ENCODE peak calls at places on chromosomes 12 and 14, in four cellular contexts. U, Y, P and T are unnamed samples.

GRCh38 chr14:86086962-86087361 is 557.0 kb downstream of the FLRT2 start:
- DNase-seq in U (no peak), Y (no peak), P (no peak), T (no peak)

GRCh38 chr12:6280053-6280469 is 30.4 kb upstream of the PLEKHG6 start:
- DNase-seq in U (peak; percentile 92), P (no peak), Y (no peak), T (no peak)

GRCh38 chr12:115464008-115464672 is 780.2 kb upstream of the TBX3 start:
- DNase-seq in Y (no peak), U (no peak), P (no peak), T (no peak)

GRCh38 chr12:15527201-15527782 is 205.0 kb downstream of the PTPRO start:
- DNase-seq in P (no peak), U (peak; percentile 54), Y (no peak), T (no peak)

GRCh38 chr12:57171668-57172067 is 24.2 kb upstream of the LRP1-AS start:
- DNase-seq in U (peak; percentile 76), Y (no peak), P (no peak), T (no peak)

GRCh38 chr12:98653866-98654493 is 8.9 kb downstream of the APAF1 start:
- DNase-seq in P (no peak), U (peak; percentile 74), Y (peak; percentile 79), T (peak; percentile 56)

GRCh38 chr14:34433957-34434356 is 28.1 kb downstream of the SPTSSA start:
- DNase-seq in P (no peak), U (no peak), Y (no peak), T (no peak)

GRCh38 chr12:79127268-79127895 is 262.8 kb downstream of the SYT1 start:
- DNase-seq in Y (no peak), U (peak; percentile 92), P (no peak), T (no peak)

GRCh38 chr12:21483531-21483930 is 17.9 kb downstream of the RECQL start:
- DNase-seq in Y (no peak), P (no peak), U (no peak), T (peak; percentile 80)

GRCh38 chr12:93913845-93914244 is 234.5 kb upstream of the PLXNC1 start:
- DNase-seq in Y (no peak), P (no peak), U (peak; percentile 81), T (no peak)

GRCh38 chr14:47872588-47872987 is 197.2 kb upstream of the MDGA2 start:
- DNase-seq in P (no peak), U (no peak), Y (no peak), T (no peak)

GRCh38 chr12:13101854-13102375 is 1.6 kb downstream of the GSG1 start:
- DNase-seq in Y (peak; percentile 31), P (no peak), U (peak; percentile 66), T (peak; percentile 64)

GRCh38 chr12:111482464-111482863 is 76.7 kb downstream of the SH2B3 start:
- DNase-seq in P (no peak), U (no peak), Y (peak; percentile 21), T (no peak)

GRCh38 chr14:38074754-38075153 is 132.9 kb upstream of the SSTR1 start:
- DNase-seq in U (no peak), Y (no peak), P (no peak), T (no peak)

GRCh38 chr12:49121047-49121696 is 10.0 kb downstream of the TUBA1B start:
- DNase-seq in P (no peak), Y (no peak), U (peak; percentile 83), T (no peak)

GRCh38 chr12:6961278-6961694 is 9.2 kb downstream of the PHB2 start:
- DNase-seq in P (peak; percentile 90), Y (no peak), U (peak; percentile 64), T (peak; percentile 6)

GRCh38 chr14:54356172-54356571 is 40.6 kb upstream of the CDKN3 start:
- DNase-seq in U (no peak), Y (no peak), P (no peak), T (no peak)

GRCh38 chr14:75711796-75712211 is 50.8 kb downstream of the TTLL5 start:
- DNase-seq in P (no peak), Y (no peak), U (peak; percentile 89), T (no peak)

GRCh38 chr14:104263671-104264358 is 125.4 kb downstream of the KIF26A start:
- DNase-seq in P (no peak), U (no peak), Y (no peak), T (no peak)

GRCh38 chr12:19561411-19561961 is 122.2 kb downstream of the AEBP2 start:
- DNase-seq in P (no peak), Y (no peak), U (peak; percentile 14), T (no peak)

GRCh38 chr12:3085341-3086125 is 8.4 kb downstream of the TSPAN9 start:
- DNase-seq in Y (no peak), P (no peak), U (no peak), T (no peak)

GRCh38 chr12:106123551-106123991 is 15.2 kb downstream of the NUAK1 start:
- DNase-seq in Y (no peak), U (peak; percentile 33), P (no peak), T (no peak)

GRCh38 chr12:131108171-131108955 is 154.7 kb downstream of the ADGRD1 start:
- DNase-seq in U (no peak), Y (peak; percentile 62), P (no peak), T (no peak)

GRCh38 chr14:100851586-100851916 is 25.6 kb downstream of the MEG3 start:
- DNase-seq in Y (no peak), U (no peak), P (no peak), T (no peak)

GRCh38 chr12:53299101-53299453 is 418 bp upstream of the MYG1 start:
- DNase-seq in U (peak; percentile 91), Y (peak; percentile 90), P (peak; percentile 50), T (no peak)

GRCh38 chr12:8644345-8645248 is 18.0 kb downstream of the MFAP5 start:
- DNase-seq in Y (peak; percentile 96), P (peak; percentile 31), U (peak; percentile 16), T (peak; percentile 89)

GRCh38 chr14:21191809-21192446 is 36.1 kb upstream of the OR5AU1 start:
- DNase-seq in U (peak; percentile 41), P (peak; percentile 55), Y (peak; percentile 92), T (peak; percentile 86)

GRCh38 chr14:95524706-95525512 is 8.5 kb upstream of the SYNE3 start:
- DNase-seq in Y (no peak), U (peak; percentile 76), P (no peak), T (no peak)

GRCh38 chr14:22803575-22803974 is 11.7 kb downstream of the SLC7A7 start:
- DNase-seq in Y (no peak), P (no peak), U (no peak), T (no peak)

GRCh38 chr14:55077155-55077554 is 25.7 kb downstream of the MAPK1IP1L start:
- DNase-seq in U (peak; percentile 60), P (no peak), Y (peak; percentile 10), T (no peak)

GRCh38 chr14:53946404-53947400 is 9.9 kb downstream of the BMP4 start:
- DNase-seq in U (no peak), P (no peak), Y (no peak), T (no peak)

GRCh38 chr14:99430491-99430890 is 50.2 kb downstream of the SETD3 start:
- DNase-seq in P (no peak), Y (peak; percentile 73), U (peak; percentile 11), T (no peak)

GRCh38 chr14:32654106-32654505 is 284.6 kb upstream of the NPAS3 start:
- DNase-seq in P (no peak), U (no peak), Y (no peak), T (no peak)

GRCh38 chr12:119069029-119069731 is 87.8 kb downstream of the SRRM4 start:
- DNase-seq in Y (no peak), P (no peak), U (no peak), T (no peak)

GRCh38 chr14:39488600-39488999 is 56.4 kb upstream of the FBXO33 start:
- DNase-seq in U (peak; percentile 15), P (no peak), Y (no peak), T (no peak)

GRCh38 chr14:68506645-68507405 is 286.0 kb downstream of the ZFP36L1 start:
- DNase-seq in P (no peak), Y (peak; percentile 38), U (no peak), T (peak; percentile 49)

GRCh38 chr14:59342516-59343484 is 122.4 kb downstream of the GPR135 start:
- DNase-seq in Y (no peak), U (peak; percentile 49), P (no peak), T (no peak)

GRCh38 chr14:106556665-106557289 is 1030.4 kb downstream of the TMEM121 start:
- DNase-seq in P (peak; percentile 75), U (peak; percentile 4), Y (peak; percentile 75), T (peak; percentile 46)

GRCh38 chr14:65750906-65751305 is 338.4 kb downstream of the FUT8 start:
- DNase-seq in U (no peak), P (no peak), Y (no peak), T (no peak)